ENCODE peak calls at places on chromosomes 5 and 9, in eight cellular contexts. B is ovary, W is upper lobe of right lung, S is neural progenitor cell, H is kidney, O is heart right ventricle, U is HCT116, F is IMR-90. V is an unnamed sample.

GRCh38 chr5:64811050-64811640 is 42.4 kb downstream of the CWC27 start:
- DNase-seq in B (no peak), W (no peak), S (peak; percentile 60), H (no peak), O (no peak), U (peak; percentile 37), F (peak; percentile 81), V (no peak)

GRCh38 chr5:169980418-169981053 is at the start of gene INSYN2B:
- DNase-seq in B (peak; percentile 59), W (no peak), S (peak; percentile 93), H (no peak), O (peak; percentile 36), U (peak; percentile 56), F (peak; percentile 87), V (no peak)

GRCh38 chr5:145941677-145942130 is 5.3 kb downstream of the SH3RF2 start:
- DNase-seq in B (no peak), W (no peak), S (no peak), H (no peak), O (no peak), U (peak; percentile 39), F (peak; percentile 35), V (no peak)

GRCh38 chr5:2755371-2755715 is 3.9 kb upstream of the IRX2 start:
- DNase-seq in B (no peak), W (no peak), S (no peak), H (no peak), O (no peak), U (no peak), F (no peak), V (no peak)

GRCh38 chr5:135478938-135479337 is 26.8 kb upstream of the TIFAB start:
- DNase-seq in B (no peak), W (no peak), S (peak; percentile 61), H (no peak), O (no peak), U (no peak), F (no peak), V (no peak)

GRCh38 chr9:84775056-84775648 is 105.6 kb downstream of the NTRK2 start:
- DNase-seq in B (no peak), W (no peak), S (no peak), H (no peak), O (no peak), U (no peak), F (no peak), V (no peak)

GRCh38 chr5:158686240-158686639 is 413.5 kb downstream of the EBF1 start:
- DNase-seq in B (no peak), W (no peak), S (no peak), H (no peak), O (no peak), U (no peak), F (no peak), V (no peak)

GRCh38 chr5:123455640-123456039 is 32.4 kb upstream of the CEP120 start:
- DNase-seq in B (no peak), W (no peak), S (no peak), H (no peak), O (no peak), U (no peak), F (no peak), V (no peak)

GRCh38 chr9:79976501-79977444 is 405.0 kb downstream of the TLE4 start:
- DNase-seq in B (no peak), W (no peak), S (peak; percentile 59), H (peak; percentile 67), O (no peak), U (no peak), F (no peak), V (no peak)

GRCh38 chr5:429453-430188 is 13.4 kb upstream of the EXOC3 start:
- DNase-seq in B (peak; percentile 76), W (peak; percentile 62), S (no peak), H (peak; percentile 60), O (no peak), U (no peak), F (peak; percentile 62), V (no peak)

GRCh38 chr9:91391426-91392217 is 29.9 kb upstream of the AUH start:
- DNase-seq in B (no peak), W (no peak), S (no peak), H (no peak), O (no peak), U (no peak), F (no peak), V (no peak)

GRCh38 chr9:87007711-87008360 is 60.5 kb upstream of the GAS1 start:
- DNase-seq in B (no peak), W (no peak), S (no peak), H (no peak), O (no peak), U (no peak), F (peak; percentile 25), V (no peak)

GRCh38 chr9:33130501-33130900 is 36.6 kb downstream of the B4GALT1 start:
- DNase-seq in B (no peak), W (no peak), S (no peak), H (no peak), O (no peak), U (no peak), F (peak; percentile 46), V (no peak)

GRCh38 chr9:121566401-121567141 is 66.9 kb upstream of the GGTA1 start:
- DNase-seq in B (peak; percentile 49), W (no peak), S (no peak), H (no peak), O (peak; percentile 43), U (no peak), F (peak; percentile 79), V (no peak)

GRCh38 chr5:152527358-152528048 is 122.4 kb upstream of the NMUR2 start:
- DNase-seq in B (no peak), W (no peak), S (no peak), H (no peak), O (no peak), U (no peak), F (no peak), V (no peak)

GRCh38 chr5:51500-51823 is 40.5 kb upstream of the PLEKHG4B start:
- DNase-seq in B (no peak), W (no peak), S (no peak), H (no peak), O (no peak), U (no peak), F (no peak), V (no peak)

GRCh38 chr9:88523056-88523455 is 11.9 kb upstream of the NXNL2 start:
- DNase-seq in B (no peak), W (no peak), S (no peak), H (peak; percentile 24), O (no peak), U (no peak), F (peak; percentile 84), V (no peak)

GRCh38 chr9:73154760-73155159 is 3.1 kb downstream of the ANXA1 start:
- DNase-seq in B (no peak), W (no peak), S (no peak), H (no peak), O (no peak), U (no peak), F (peak; percentile 25), V (peak; percentile 61)
- H3K27ac ChIP-seq in B (no peak overlapping the region), W (peak overlapping the region; percentile 90), S (no peak overlapping the region), H (no peak overlapping the region), O (peak overlapping the region; percentile 85), U (peak overlapping the region; percentile 95), F (no peak overlapping the region), V (peak overlapping the region; percentile 77)

DNA sequence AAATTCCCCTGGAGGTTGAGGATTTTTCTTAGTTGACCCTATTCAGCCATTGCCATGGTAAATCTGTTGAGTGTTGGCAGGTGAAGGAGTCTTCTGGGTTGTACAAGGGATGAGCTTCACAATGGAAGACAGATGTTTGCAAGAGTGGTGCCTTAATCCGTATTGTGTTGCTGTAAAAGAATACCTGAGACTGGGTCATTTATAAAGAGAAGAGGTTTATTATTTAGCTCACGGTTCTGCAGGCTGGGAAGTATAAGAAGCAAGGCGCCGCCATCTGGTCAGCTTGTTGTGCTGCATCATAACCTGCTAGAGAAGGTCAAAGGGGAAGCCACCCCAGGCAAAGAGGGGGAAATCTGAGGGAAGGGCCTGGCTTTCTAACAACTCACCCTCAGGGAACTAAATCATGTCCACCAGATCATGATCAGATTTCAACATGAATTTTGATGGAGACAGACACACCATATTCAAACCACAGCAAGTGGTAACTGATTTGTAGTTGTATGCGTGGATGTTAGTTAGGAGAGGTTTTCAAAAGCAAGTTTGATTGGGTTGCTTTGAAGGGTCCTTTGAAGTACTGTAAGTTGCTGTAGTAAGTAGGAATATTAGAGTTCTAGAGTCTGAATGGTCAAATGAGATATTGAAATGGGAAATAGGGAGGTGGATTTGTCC is 2.5 kb downstream of the TNPO1 start:
- DNase-seq in B (peak; percentile 13), W (peak; percentile 80), S (peak; percentile 85), H (no peak), O (peak; percentile 49), U (peak; percentile 37), F (peak; percentile 48), V (peak; percentile 52)
- H3K27ac ChIP-seq in B (no peak overlapping the region), W (no peak overlapping the region), S (no peak overlapping the region), H (no peak overlapping the region), O (no peak overlapping the region), U (no peak overlapping the region), F (peak overlapping the region; percentile 77), V (no peak overlapping the region)

GRCh38 chr9:131719262-131719908 is 20.5 kb downstream of the RAPGEF1 start:
- DNase-seq in B (no peak), W (no peak), S (no peak), H (no peak), O (no peak), U (no peak), F (no peak), V (no peak)

GRCh38 chr9:131720330-131720729 is 19.5 kb downstream of the RAPGEF1 start:
- DNase-seq in B (no peak), W (no peak), S (no peak), H (no peak), O (no peak), U (no peak), F (no peak), V (no peak)

GRCh38 chr9:131722260-131722659 is 17.6 kb downstream of the RAPGEF1 start:
- DNase-seq in B (no peak), W (no peak), S (no peak), H (no peak), O (peak; percentile 58), U (no peak), F (no peak), V (no peak)

GRCh38 chr9:131723632-131724031 is 16.2 kb downstream of the RAPGEF1 start:
- DNase-seq in B (no peak), W (no peak), S (no peak), H (no peak), O (no peak), U (no peak), F (no peak), V (no peak)

GRCh38 chr9:131721096-131721495 is 18.8 kb downstream of the RAPGEF1 start:
- DNase-seq in B (no peak), W (no peak), S (no peak), H (no peak), O (no peak), U (no peak), F (no peak), V (no peak)
- H3K27ac ChIP-seq in B (no peak overlapping the region), W (no peak overlapping the region), S (no peak overlapping the region), H (peak overlapping the region; percentile 79), O (no peak overlapping the region), U (no peak overlapping the region), F (no peak overlapping the region), V (no peak overlapping the region)

DNA sequence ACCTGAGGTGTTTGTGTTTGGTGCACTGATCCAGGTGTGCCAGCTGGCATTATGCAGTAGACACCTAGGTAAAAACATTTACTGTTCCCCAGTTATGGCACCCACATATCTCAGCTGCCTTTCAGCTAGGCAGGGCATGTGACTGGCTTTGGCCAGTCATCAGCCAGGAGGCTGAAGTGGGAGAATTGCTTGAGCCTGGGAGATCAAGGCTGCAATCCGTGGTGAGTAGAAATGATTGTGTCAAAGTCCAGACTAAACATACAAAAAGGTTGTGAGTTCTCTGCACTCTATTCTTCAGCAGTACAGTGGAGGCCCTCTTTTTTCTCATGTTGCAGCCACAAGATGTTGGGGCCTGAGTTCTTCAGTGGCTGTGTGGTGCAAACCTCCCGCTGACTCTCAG is 3.2 kb upstream of the FBLL1 start:
- DNase-seq in B (no peak), W (no peak), S (no peak), H (no peak), O (no peak), U (no peak), F (no peak), V (no peak)
- H3K27ac ChIP-seq in B (no peak overlapping the region), W (no peak overlapping the region), S (no peak overlapping the region), H (no peak overlapping the region), O (no peak overlapping the region), U (no peak overlapping the region), F (no peak overlapping the region), V (no peak overlapping the region)